ENCODE peak calls at places on chromosomes 6 and 20, in four cellular contexts. W is transverse colon, G is K562, O is spleen. L is an unnamed sample.

GRCh38 chr20:47862841-47863240 is 77.6 kb upstream of the SULF2 start:
- DNase-seq in G (no peak), W (no peak), O (no peak), L (no peak)

GRCh38 chr6:120564779-120565178 is 769.5 kb downstream of the TBC1D32 start:
- DNase-seq in W (no peak), O (no peak), G (no peak), L (no peak)

GRCh38 chr6:38052035-38052434 is 232.5 kb downstream of the ZFAND3 start:
- DNase-seq in G (no peak), W (no peak), O (no peak), L (no peak)

GRCh38 chr6:45548657-45549515 is 171.2 kb upstream of the SUPT3H start:
- DNase-seq in O (no peak), G (no peak), W (peak), L (no peak)

GRCh38 chr6:56852249-56852606 is 102.7 kb upstream of the BEND6 start:
- DNase-seq in O (no peak), W (no peak), G (no peak), L (no peak)

GRCh38 chr6:166490671-166491500 is 95.6 kb downstream of the RAMACL start:
- DNase-seq in G (no peak), W (peak), O (peak), L (no peak)

GRCh38 chr6:107819976-107820551 is 4.0 kb downstream of the SCML4 start:
- DNase-seq in O (no peak), G (no peak), W (peak), L (no peak)

GRCh38 chr20:63007722-63008488 is 1.1 kb upstream of the BHLHE23 start:
- DNase-seq in O (no peak), W (no peak), G (no peak), L (no peak)

GRCh38 chr6:87929843-87930288 is 117.8 kb upstream of the SPACA1 start:
- DNase-seq in O (peak), W (peak), G (peak), L (no peak)

GRCh38 chr20:20368414-20369352 is 779 bp downstream of the INSM1 start:
- DNase-seq in G (no peak), W (no peak), O (no peak), L (no peak)

GRCh38 chr20:33518071-33518470 is 28.2 kb downstream of the CBFA2T2 start:
- DNase-seq in O (no peak), G (no peak), W (no peak), L (no peak)

GRCh38 chr6:37049735-37049989 is 44.2 kb downstream of the FGD2 start:
- DNase-seq in W (no peak), O (no peak), G (no peak), L (no peak)

GRCh38 chr6:70857387-70858077 is 99.3 kb downstream of the B3GAT2 start:
- DNase-seq in W (no peak), O (no peak), G (no peak), L (no peak)

GRCh38 chr6:15288856-15289255 is 43.0 kb downstream of the JARID2 start:
- DNase-seq in O (no peak), G (peak), W (no peak), L (no peak)

GRCh38 chr6:159800141-159800865 is at the start of gene PNLDC1:
- DNase-seq in O (no peak), W (no peak), G (no peak), L (no peak)

GRCh38 chr6:38305995-38306681 is 333.6 kb downstream of the BTBD9 start:
- DNase-seq in O (no peak), W (no peak), G (no peak), L (no peak)

GRCh38 chr6:30618270-30618787 is 689 bp downstream of the MRPS18B start:
- DNase-seq in O (peak), G (peak), W (peak), L (no peak)

GRCh38 chr6:27148404-27148795 is 99.1 kb upstream of the PRSS16 start:
- DNase-seq in G (no peak), W (no peak), O (no peak), L (no peak)

GRCh38 chr6:93423542-93423941 is 4.2 kb upstream of the EPHA7 start:
- DNase-seq in G (no peak), O (no peak), W (peak), L (no peak)

GRCh38 chr6:101597711-101598110 is 204.2 kb downstream of the GRIK2 start:
- DNase-seq in G (no peak), O (no peak), W (no peak), L (no peak)

GRCh38 chr6:145026267-145026679 is 709.0 kb downstream of the EPM2A start:
- DNase-seq in G (no peak), O (no peak), W (no peak), L (no peak)

GRCh38 chr6:21578523-21578922 is 15.0 kb upstream of the SOX4 start:
- DNase-seq in G (no peak), W (no peak), O (no peak), L (no peak)

GRCh38 chr6:20876016-20876415 is 341.8 kb downstream of the CDKAL1 start:
- DNase-seq in G (no peak), O (no peak), W (no peak), L (no peak)

GRCh38 chr20:63698739-63699465 is 2.5 kb downstream of the TNFRSF6B start:
- DNase-seq in G (no peak), W (peak), O (peak), L (no peak)

GRCh38 chr20:36549628-36549941 is 8.3 kb downstream of the MYL9 start:
- DNase-seq in O (no peak), W (no peak), G (no peak), L (no peak)

GRCh38 chr6:140230282-140230681 is 855.8 kb upstream of the CITED2 start:
- DNase-seq in O (no peak), W (peak), G (no peak), L (no peak)

GRCh38 chr6:89023591-89024441 is 56.7 kb upstream of the PNRC1 start:
- DNase-seq in G (no peak), O (no peak), W (no peak), L (no peak)

GRCh38 chr6:20313960-20314530 is 87.6 kb upstream of the E2F3 start:
- DNase-seq in W (no peak), O (no peak), G (no peak), L (no peak)

DNA sequence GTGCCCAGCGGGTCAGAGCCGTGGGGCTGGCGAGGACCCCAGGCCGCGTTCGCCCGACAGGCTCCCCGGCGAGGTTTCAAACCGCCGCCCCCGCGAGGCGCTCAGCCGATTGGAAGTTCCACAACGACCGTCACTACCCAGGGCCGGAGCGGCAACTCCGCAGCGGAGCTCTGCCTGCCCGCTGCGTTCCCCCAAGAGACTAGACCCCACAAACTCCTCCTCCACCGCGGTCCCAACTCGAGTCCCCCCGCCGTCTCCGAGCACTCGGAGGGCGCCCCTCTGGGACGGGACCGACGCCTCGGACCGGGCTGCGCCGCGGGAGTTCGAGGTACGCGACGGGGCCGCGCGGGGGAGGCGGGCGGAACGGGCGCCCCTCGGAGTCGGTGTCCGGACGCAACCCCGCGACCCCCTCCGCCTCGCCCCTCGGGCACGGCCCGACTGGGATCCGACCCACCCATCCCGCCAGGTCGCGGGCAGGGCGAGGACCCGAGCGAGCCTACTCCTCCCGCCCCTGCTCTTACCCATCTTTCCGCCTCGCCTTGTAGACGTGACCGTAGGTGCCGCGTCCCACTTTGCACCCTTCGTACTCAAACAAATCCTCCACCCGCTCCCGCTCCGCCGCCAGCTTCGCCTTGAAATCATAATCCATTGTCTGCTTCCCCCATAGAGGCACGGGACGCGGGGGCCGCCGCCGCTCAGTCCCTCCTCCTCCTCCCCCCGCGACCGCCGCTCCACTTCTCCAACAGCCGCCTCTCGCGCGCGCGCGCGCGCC is 595 bp downstream of the CDK19 start:
- DNase-seq in W (peak), G (peak), O (peak), L (no peak)
- TF ChIP-seq POLR2AphosphoS5 in W (peak), G (no peak), O (peak), L (peak)

GRCh38 chr6:16759181-16759645 is 2.0 kb downstream of the ATXN1 start:
- DNase-seq in O (no peak), W (no peak), G (no peak), L (no peak)

GRCh38 chr6:16759646-16760535 is 1.4 kb downstream of the ATXN1 start:
- DNase-seq in G (peak), W (peak), O (peak), L (no peak)

GRCh38 chr6:16761469-16762264 is 407 bp upstream of the ATXN1 start:
- DNase-seq in W (peak), O (peak), G (peak), L (no peak)

GRCh38 chr6:16762265-16762546 is 946 bp upstream of the ATXN1 start:
- DNase-seq in G (no peak), W (no peak), O (no peak), L (no peak)

DNA sequence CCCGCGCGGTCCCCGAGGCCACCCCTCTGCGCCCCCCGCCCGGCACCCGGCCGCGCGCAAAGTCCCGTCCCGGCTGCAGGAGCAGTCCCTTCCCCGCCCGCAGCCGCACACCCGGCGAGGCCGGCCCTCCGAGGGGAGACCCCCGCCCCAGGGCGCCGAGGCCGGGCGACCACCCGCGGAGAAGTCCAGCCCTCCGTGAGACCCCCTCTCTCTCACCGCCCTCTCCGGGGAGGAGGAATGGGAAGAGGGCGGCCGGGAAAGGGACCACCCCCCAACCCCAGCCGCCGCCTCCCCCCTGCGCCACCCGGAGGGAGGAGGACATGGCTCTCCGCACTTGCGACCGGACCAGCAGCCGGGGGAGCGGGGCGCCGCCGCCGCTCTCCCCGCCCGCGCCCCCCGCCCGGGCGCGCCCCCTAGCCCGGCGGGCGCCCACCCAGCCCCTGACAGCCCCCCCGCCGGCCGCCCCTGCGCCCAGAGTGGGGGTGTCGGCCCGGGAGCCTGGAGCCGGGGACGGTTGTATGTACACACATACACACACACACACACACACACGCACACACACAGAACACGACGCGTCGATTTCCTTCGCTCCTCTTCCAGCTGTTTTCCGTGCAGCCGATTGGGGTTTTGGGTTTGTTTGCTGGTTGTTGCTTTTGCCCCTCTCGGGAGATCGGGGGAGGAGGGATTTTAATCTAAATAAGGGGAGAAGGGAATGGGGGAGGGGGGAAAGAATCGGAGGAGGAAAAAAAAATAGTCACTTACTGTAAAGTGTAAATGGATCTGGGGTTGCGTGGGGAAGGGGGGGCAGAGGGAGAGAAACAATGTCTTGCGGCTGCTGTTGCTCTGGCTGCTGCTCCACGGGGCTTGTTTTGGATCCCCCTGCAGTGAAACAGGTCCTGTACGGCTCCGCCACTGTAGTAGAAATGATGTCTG is at the start of gene ATXN1:
- DNase-seq in G (peak), W (peak), O (peak), L (no peak)
- TF ChIP-seq POLR2A in G (no peak), W (peak), O (no peak), L (no peak)

DNA sequence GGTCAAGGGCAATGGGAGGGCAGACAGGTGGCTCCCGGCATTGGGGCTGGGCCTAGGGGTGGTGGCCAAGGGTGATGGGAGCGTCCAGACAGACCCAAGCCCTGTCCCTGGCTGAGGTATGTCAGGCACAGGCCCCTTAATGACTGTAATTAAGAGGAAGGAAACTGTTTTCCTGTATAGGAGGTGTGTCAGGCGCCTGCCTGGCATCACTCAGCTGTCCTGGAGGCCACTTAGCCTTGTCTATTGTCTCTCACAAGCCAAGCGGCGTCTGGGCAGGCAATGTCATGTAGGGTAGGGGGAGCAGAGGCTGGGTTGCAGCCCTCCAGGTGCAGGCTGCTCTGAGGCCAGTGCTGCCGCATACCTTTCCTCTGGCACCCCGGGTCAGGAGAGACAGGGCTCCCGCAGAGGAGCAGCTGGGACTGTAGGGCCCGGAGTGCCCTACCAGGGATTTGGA is 3.9 kb upstream of the FAM83C start:
- DNase-seq in G (no peak), W (no peak), O (peak), L (no peak)
- H3K27ac ChIP-seq in G (no peak), W (no peak), O (no peak), L (no peak)

DNA sequence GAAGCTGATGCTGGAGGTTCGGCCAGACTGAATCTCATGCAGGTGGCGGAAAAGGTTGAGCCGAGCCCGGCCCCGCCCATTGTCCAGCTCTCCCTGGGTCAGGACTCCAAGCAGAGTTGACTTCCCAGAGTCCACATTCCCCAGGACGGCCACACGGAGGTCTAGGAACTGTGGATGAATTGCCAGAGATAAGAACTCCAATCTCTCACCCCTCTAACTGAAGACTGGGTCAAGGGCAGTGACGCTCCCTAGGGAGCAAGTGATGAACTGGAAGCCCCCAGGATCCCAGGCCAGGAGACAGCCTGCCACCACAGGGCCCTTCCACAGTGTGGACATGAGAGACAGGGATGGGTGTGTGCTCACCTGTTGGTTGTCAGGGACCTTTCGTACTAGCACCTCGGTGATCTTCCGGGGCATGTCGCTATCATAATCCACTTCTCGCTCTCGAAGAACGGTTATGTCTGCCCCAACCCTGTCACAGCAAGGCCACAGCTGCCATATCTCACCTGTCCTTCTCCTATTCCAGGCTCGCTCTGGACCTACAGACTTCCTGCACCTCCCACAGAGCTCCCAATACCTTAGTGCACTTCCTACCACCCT is 3.6 kb downstream of the GTPBP2 start:
- DNase-seq in O (no peak), W (no peak), G (peak), L (no peak)
- TF ChIP-seq POLR2AphosphoS5 in O (no peak), W (no peak), G (no peak), L (no peak)

DNA sequence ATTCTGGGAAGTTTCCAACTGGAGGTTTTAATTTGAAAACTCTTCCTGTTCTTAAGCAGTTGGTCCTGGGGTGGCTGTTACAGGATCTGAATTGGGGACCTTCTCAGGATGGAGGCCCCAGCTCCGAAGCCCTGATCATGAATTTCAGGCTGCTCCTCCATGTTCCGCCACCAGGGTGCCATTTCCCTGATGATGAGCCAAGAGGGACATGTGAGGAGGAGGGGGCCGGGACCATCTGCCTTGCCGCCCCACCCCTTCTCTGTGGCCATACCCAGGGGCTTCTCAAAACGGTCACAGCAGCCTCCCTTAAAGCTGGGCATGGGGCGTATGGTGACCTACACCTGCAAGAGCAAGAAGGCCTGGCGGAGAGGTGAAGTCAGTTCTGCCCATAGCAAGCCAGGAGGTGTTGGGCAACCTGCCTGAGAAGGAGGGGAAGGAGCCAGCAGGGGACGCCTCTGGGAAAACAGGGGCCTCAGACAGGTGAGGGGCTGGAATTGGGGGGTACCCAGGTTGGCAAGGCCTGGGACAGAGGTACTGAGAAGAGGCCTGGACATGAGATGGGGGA is 3.6 kb upstream of the BAK1 start:
- DNase-seq in G (peak), O (peak), W (no peak), L (no peak)
- TF ChIP-seq POLR2A in G (no peak), O (no peak), W (no peak), L (no peak)

GRCh38 chr6:110693296-110693695 is 122.0 kb downstream of the CDK19 start:
- DNase-seq in W (no peak), G (no peak), O (no peak), L (no peak)
- H3K27ac ChIP-seq in W (no peak), G (no peak), O (no peak), L (no peak)

DNA sequence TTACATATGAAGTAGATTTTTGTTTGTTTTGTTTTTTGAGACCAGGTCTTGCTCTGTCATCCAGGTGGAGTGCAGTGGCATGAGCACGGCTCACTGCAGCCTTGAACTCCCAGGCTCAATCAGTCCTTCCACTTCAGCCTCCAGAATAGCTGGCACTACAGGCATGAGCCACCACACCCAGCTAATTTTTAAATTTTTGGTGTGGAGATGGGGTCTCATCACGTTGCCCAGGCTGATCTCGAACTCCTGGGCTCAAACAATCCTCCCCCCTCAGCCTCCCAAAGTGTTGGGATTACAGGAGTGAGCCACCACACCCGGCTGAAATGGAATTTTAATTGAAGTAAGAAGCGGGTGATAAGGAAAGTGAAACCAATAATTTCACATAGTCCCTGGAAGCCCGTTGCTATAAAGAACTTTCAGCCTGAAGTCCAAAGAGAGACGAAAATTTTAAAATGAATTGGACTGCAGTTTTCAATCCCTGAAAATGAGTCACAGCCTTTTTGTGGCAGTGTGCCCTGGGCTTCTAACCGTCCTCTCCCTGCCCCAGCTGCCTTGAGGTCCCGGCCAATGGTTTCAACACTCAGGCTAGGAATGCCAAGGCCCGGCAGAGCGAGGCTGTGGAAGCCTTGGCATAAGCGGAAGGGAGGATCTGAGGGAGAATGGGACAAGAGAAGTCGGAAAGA is 757 bp downstream of the RAET1E start:
- DNase-seq in O (peak), W (peak), G (no peak), L (peak)
- TF ChIP-seq POLR2AphosphoS5 in O (peak), W (no peak), G (no peak), L (peak)